ENCODE peak calls at places on chromosomes 13 and 19, in nine cellular contexts. One of them, this sample, is unnamed.
A peak's percentile ranks its signal among the peaks of the same experiment; 100 is the strongest.

GRCh38 chr19:52991021-52991420 is 22.7 kb upstream of the ERVV-1 start:
- DNase-seq in Caco-2: no peak
- DNase-seq in Calu3: no peak
- DNase-seq in glutamatergic neuron: no peak
- DNase-seq in CD4-positive, CD25-positive, alpha-beta regulatory T cell: no peak
- DNase-seq in endothelial cell: no peak
- DNase-seq in activated naive CD4-positive, alpha-beta T cell treated with anti-CD3 and anti-CD28 coated beads, Interleukin-2, amount 50 U/mL, for 72 hours: no peak
- DNase-seq in stimulated activated CD8-positive, alpha-beta memory T cell treated with anti-CD3 and anti-CD28 coated beads, Interleukin-12 subunit alpha, Interleukin-12 subunit beta, amount 100 ng/mL, for 1 hour: no peak
- DNase-seq in BJ: no peak
- DNase-seq in this sample: no peak

GRCh38 chr19:33348301-33349010 is 25.1 kb upstream of the CEBPG start:
- DNase-seq in Caco-2: no peak
- DNase-seq in Calu3: no peak
- DNase-seq in glutamatergic neuron: no peak
- DNase-seq in CD4-positive, CD25-positive, alpha-beta regulatory T cell: no peak
- DNase-seq in endothelial cell: no peak
- DNase-seq in activated naive CD4-positive, alpha-beta T cell treated with anti-CD3 and anti-CD28 coated beads, Interleukin-2, amount 50 U/mL, for 72 hours: no peak
- DNase-seq in stimulated activated CD8-positive, alpha-beta memory T cell treated with anti-CD3 and anti-CD28 coated beads, Interleukin-12 subunit alpha, Interleukin-12 subunit beta, amount 100 ng/mL, for 1 hour: no peak
- DNase-seq in BJ: no peak
- DNase-seq in this sample: no peak

GRCh38 chr13:96018135-96018534 is 35.1 kb downstream of the UGGT2 start:
- DNase-seq in Caco-2: no peak
- DNase-seq in Calu3: no peak
- DNase-seq in glutamatergic neuron: no peak
- DNase-seq in CD4-positive, CD25-positive, alpha-beta regulatory T cell: no peak
- DNase-seq in endothelial cell: no peak
- DNase-seq in activated naive CD4-positive, alpha-beta T cell treated with anti-CD3 and anti-CD28 coated beads, Interleukin-2, amount 50 U/mL, for 72 hours: no peak
- DNase-seq in stimulated activated CD8-positive, alpha-beta memory T cell treated with anti-CD3 and anti-CD28 coated beads, Interleukin-12 subunit alpha, Interleukin-12 subunit beta, amount 100 ng/mL, for 1 hour: no peak
- DNase-seq in BJ: no peak
- DNase-seq in this sample: no peak

GRCh38 chr13:114002771-114003321 is 29.0 kb upstream of the C13orf46 start:
- DNase-seq in Caco-2: no peak
- DNase-seq in Calu3: no peak
- DNase-seq in glutamatergic neuron: peak; percentile 14
- DNase-seq in CD4-positive, CD25-positive, alpha-beta regulatory T cell: no peak
- DNase-seq in endothelial cell: no peak
- DNase-seq in activated naive CD4-positive, alpha-beta T cell treated with anti-CD3 and anti-CD28 coated beads, Interleukin-2, amount 50 U/mL, for 72 hours: no peak
- DNase-seq in stimulated activated CD8-positive, alpha-beta memory T cell treated with anti-CD3 and anti-CD28 coated beads, Interleukin-12 subunit alpha, Interleukin-12 subunit beta, amount 100 ng/mL, for 1 hour: no peak
- DNase-seq in BJ: no peak
- DNase-seq in this sample: no peak

GRCh38 chr19:45168767-45169351 is 8.1 kb upstream of the NKPD1 start:
- DNase-seq in Caco-2: no peak
- DNase-seq in Calu3: no peak
- DNase-seq in glutamatergic neuron: no peak
- DNase-seq in CD4-positive, CD25-positive, alpha-beta regulatory T cell: no peak
- DNase-seq in endothelial cell: no peak
- DNase-seq in activated naive CD4-positive, alpha-beta T cell treated with anti-CD3 and anti-CD28 coated beads, Interleukin-2, amount 50 U/mL, for 72 hours: no peak
- DNase-seq in stimulated activated CD8-positive, alpha-beta memory T cell treated with anti-CD3 and anti-CD28 coated beads, Interleukin-12 subunit alpha, Interleukin-12 subunit beta, amount 100 ng/mL, for 1 hour: no peak
- DNase-seq in BJ: no peak
- DNase-seq in this sample: no peak

GRCh38 chr13:48954086-48954485 is 21.6 kb upstream of the FNDC3A start:
- DNase-seq in Caco-2: no peak
- DNase-seq in Calu3: no peak
- DNase-seq in glutamatergic neuron: no peak
- DNase-seq in CD4-positive, CD25-positive, alpha-beta regulatory T cell: no peak
- DNase-seq in endothelial cell: no peak
- DNase-seq in activated naive CD4-positive, alpha-beta T cell treated with anti-CD3 and anti-CD28 coated beads, Interleukin-2, amount 50 U/mL, for 72 hours: no peak
- DNase-seq in stimulated activated CD8-positive, alpha-beta memory T cell treated with anti-CD3 and anti-CD28 coated beads, Interleukin-12 subunit alpha, Interleukin-12 subunit beta, amount 100 ng/mL, for 1 hour: no peak
- DNase-seq in BJ: no peak
- DNase-seq in this sample: no peak

GRCh38 chr13:101150998-101151397 is 265.3 kb downstream of the NALCN start:
- DNase-seq in Caco-2: no peak
- DNase-seq in Calu3: no peak
- DNase-seq in glutamatergic neuron: no peak
- DNase-seq in CD4-positive, CD25-positive, alpha-beta regulatory T cell: no peak
- DNase-seq in endothelial cell: no peak
- DNase-seq in activated naive CD4-positive, alpha-beta T cell treated with anti-CD3 and anti-CD28 coated beads, Interleukin-2, amount 50 U/mL, for 72 hours: no peak
- DNase-seq in stimulated activated CD8-positive, alpha-beta memory T cell treated with anti-CD3 and anti-CD28 coated beads, Interleukin-12 subunit alpha, Interleukin-12 subunit beta, amount 100 ng/mL, for 1 hour: no peak
- DNase-seq in BJ: no peak
- DNase-seq in this sample: no peak

GRCh38 chr13:76048675-76049396 is 412.7 kb downstream of the LMO7 start:
- DNase-seq in Caco-2: no peak
- DNase-seq in Calu3: no peak
- DNase-seq in glutamatergic neuron: no peak
- DNase-seq in CD4-positive, CD25-positive, alpha-beta regulatory T cell: no peak
- DNase-seq in endothelial cell: no peak
- DNase-seq in activated naive CD4-positive, alpha-beta T cell treated with anti-CD3 and anti-CD28 coated beads, Interleukin-2, amount 50 U/mL, for 72 hours: no peak
- DNase-seq in stimulated activated CD8-positive, alpha-beta memory T cell treated with anti-CD3 and anti-CD28 coated beads, Interleukin-12 subunit alpha, Interleukin-12 subunit beta, amount 100 ng/mL, for 1 hour: no peak
- DNase-seq in BJ: no peak
- DNase-seq in this sample: no peak

GRCh38 chr19:10543420-10544241 is at the start of gene ATG4D:
- DNase-seq in Caco-2: peak; percentile 95
- DNase-seq in Calu3: peak; percentile 88
- DNase-seq in glutamatergic neuron: peak; percentile 89
- DNase-seq in CD4-positive, CD25-positive, alpha-beta regulatory T cell: peak; percentile 81
- DNase-seq in endothelial cell: peak; percentile 79
- DNase-seq in activated naive CD4-positive, alpha-beta T cell treated with anti-CD3 and anti-CD28 coated beads, Interleukin-2, amount 50 U/mL, for 72 hours: peak; percentile 81
- DNase-seq in stimulated activated CD8-positive, alpha-beta memory T cell treated with anti-CD3 and anti-CD28 coated beads, Interleukin-12 subunit alpha, Interleukin-12 subunit beta, amount 100 ng/mL, for 1 hour: peak; percentile 69
- DNase-seq in BJ: no peak
- DNase-seq in this sample: peak; percentile 66

GRCh38 chr13:113539822-113540221 is 44.7 kb upstream of the TFDP1 start:
- DNase-seq in Caco-2: peak; percentile 12
- DNase-seq in Calu3: no peak
- DNase-seq in glutamatergic neuron: no peak
- DNase-seq in CD4-positive, CD25-positive, alpha-beta regulatory T cell: no peak
- DNase-seq in endothelial cell: no peak
- DNase-seq in activated naive CD4-positive, alpha-beta T cell treated with anti-CD3 and anti-CD28 coated beads, Interleukin-2, amount 50 U/mL, for 72 hours: no peak
- DNase-seq in stimulated activated CD8-positive, alpha-beta memory T cell treated with anti-CD3 and anti-CD28 coated beads, Interleukin-12 subunit alpha, Interleukin-12 subunit beta, amount 100 ng/mL, for 1 hour: no peak
- DNase-seq in BJ: no peak
- DNase-seq in this sample: no peak

GRCh38 chr19:14059093-14059480 is 2.8 kb downstream of the PALM3 start:
- DNase-seq in Caco-2: no peak
- DNase-seq in Calu3: no peak
- DNase-seq in glutamatergic neuron: peak; percentile 48
- DNase-seq in CD4-positive, CD25-positive, alpha-beta regulatory T cell: peak; percentile 35
- DNase-seq in endothelial cell: peak; percentile 49
- DNase-seq in activated naive CD4-positive, alpha-beta T cell treated with anti-CD3 and anti-CD28 coated beads, Interleukin-2, amount 50 U/mL, for 72 hours: no peak
- DNase-seq in stimulated activated CD8-positive, alpha-beta memory T cell treated with anti-CD3 and anti-CD28 coated beads, Interleukin-12 subunit alpha, Interleukin-12 subunit beta, amount 100 ng/mL, for 1 hour: peak; percentile 41
- DNase-seq in BJ: no peak
- DNase-seq in this sample: peak; percentile 21

GRCh38 chr13:110396476-110396875 is 89.4 kb downstream of the COL4A2 start:
- DNase-seq in Caco-2: no peak
- DNase-seq in Calu3: no peak
- DNase-seq in glutamatergic neuron: no peak
- DNase-seq in CD4-positive, CD25-positive, alpha-beta regulatory T cell: no peak
- DNase-seq in endothelial cell: no peak
- DNase-seq in activated naive CD4-positive, alpha-beta T cell treated with anti-CD3 and anti-CD28 coated beads, Interleukin-2, amount 50 U/mL, for 72 hours: no peak
- DNase-seq in stimulated activated CD8-positive, alpha-beta memory T cell treated with anti-CD3 and anti-CD28 coated beads, Interleukin-12 subunit alpha, Interleukin-12 subunit beta, amount 100 ng/mL, for 1 hour: no peak
- DNase-seq in BJ: no peak
- DNase-seq in this sample: no peak

GRCh38 chr13:107234315-107234714 is 666.4 kb upstream of the ARGLU1 start:
- DNase-seq in Caco-2: no peak
- DNase-seq in Calu3: no peak
- DNase-seq in glutamatergic neuron: no peak
- DNase-seq in CD4-positive, CD25-positive, alpha-beta regulatory T cell: no peak
- DNase-seq in endothelial cell: no peak
- DNase-seq in activated naive CD4-positive, alpha-beta T cell treated with anti-CD3 and anti-CD28 coated beads, Interleukin-2, amount 50 U/mL, for 72 hours: no peak
- DNase-seq in stimulated activated CD8-positive, alpha-beta memory T cell treated with anti-CD3 and anti-CD28 coated beads, Interleukin-12 subunit alpha, Interleukin-12 subunit beta, amount 100 ng/mL, for 1 hour: no peak
- DNase-seq in BJ: no peak
- DNase-seq in this sample: no peak

GRCh38 chr19:16591803-16592556 is 19.8 kb upstream of the SLC35E1 start:
- DNase-seq in Caco-2: no peak
- DNase-seq in Calu3: no peak
- DNase-seq in glutamatergic neuron: no peak
- DNase-seq in CD4-positive, CD25-positive, alpha-beta regulatory T cell: no peak
- DNase-seq in endothelial cell: no peak
- DNase-seq in activated naive CD4-positive, alpha-beta T cell treated with anti-CD3 and anti-CD28 coated beads, Interleukin-2, amount 50 U/mL, for 72 hours: no peak
- DNase-seq in stimulated activated CD8-positive, alpha-beta memory T cell treated with anti-CD3 and anti-CD28 coated beads, Interleukin-12 subunit alpha, Interleukin-12 subunit beta, amount 100 ng/mL, for 1 hour: no peak
- DNase-seq in BJ: no peak
- DNase-seq in this sample: no peak

GRCh38 chr13:99721606-99722384 is 220.5 kb downstream of the TM9SF2 start:
- DNase-seq in Caco-2: no peak
- DNase-seq in Calu3: no peak
- DNase-seq in glutamatergic neuron: no peak
- DNase-seq in CD4-positive, CD25-positive, alpha-beta regulatory T cell: no peak
- DNase-seq in endothelial cell: no peak
- DNase-seq in activated naive CD4-positive, alpha-beta T cell treated with anti-CD3 and anti-CD28 coated beads, Interleukin-2, amount 50 U/mL, for 72 hours: no peak
- DNase-seq in stimulated activated CD8-positive, alpha-beta memory T cell treated with anti-CD3 and anti-CD28 coated beads, Interleukin-12 subunit alpha, Interleukin-12 subunit beta, amount 100 ng/mL, for 1 hour: no peak
- DNase-seq in BJ: no peak
- DNase-seq in this sample: no peak

GRCh38 chr19:37998801-37999308 is 91.8 kb downstream of the SIPA1L3 start:
- DNase-seq in Caco-2: no peak
- DNase-seq in Calu3: no peak
- DNase-seq in glutamatergic neuron: no peak
- DNase-seq in CD4-positive, CD25-positive, alpha-beta regulatory T cell: no peak
- DNase-seq in endothelial cell: no peak
- DNase-seq in activated naive CD4-positive, alpha-beta T cell treated with anti-CD3 and anti-CD28 coated beads, Interleukin-2, amount 50 U/mL, for 72 hours: no peak
- DNase-seq in stimulated activated CD8-positive, alpha-beta memory T cell treated with anti-CD3 and anti-CD28 coated beads, Interleukin-12 subunit alpha, Interleukin-12 subunit beta, amount 100 ng/mL, for 1 hour: no peak
- DNase-seq in BJ: no peak
- DNase-seq in this sample: no peak

GRCh38 chr13:41007359-41008118 is 11.6 kb downstream of the ELF1 start:
- DNase-seq in Caco-2: no peak
- DNase-seq in Calu3: no peak
- DNase-seq in glutamatergic neuron: no peak
- DNase-seq in CD4-positive, CD25-positive, alpha-beta regulatory T cell: no peak
- DNase-seq in endothelial cell: no peak
- DNase-seq in activated naive CD4-positive, alpha-beta T cell treated with anti-CD3 and anti-CD28 coated beads, Interleukin-2, amount 50 U/mL, for 72 hours: no peak
- DNase-seq in stimulated activated CD8-positive, alpha-beta memory T cell treated with anti-CD3 and anti-CD28 coated beads, Interleukin-12 subunit alpha, Interleukin-12 subunit beta, amount 100 ng/mL, for 1 hour: no peak
- DNase-seq in BJ: no peak
- DNase-seq in this sample: no peak

GRCh38 chr13:96075953-96076543 is 13.9 kb upstream of the HS6ST3 start:
- DNase-seq in Caco-2: no peak
- DNase-seq in Calu3: no peak
- DNase-seq in glutamatergic neuron: no peak
- DNase-seq in CD4-positive, CD25-positive, alpha-beta regulatory T cell: no peak
- DNase-seq in endothelial cell: no peak
- DNase-seq in activated naive CD4-positive, alpha-beta T cell treated with anti-CD3 and anti-CD28 coated beads, Interleukin-2, amount 50 U/mL, for 72 hours: no peak
- DNase-seq in stimulated activated CD8-positive, alpha-beta memory T cell treated with anti-CD3 and anti-CD28 coated beads, Interleukin-12 subunit alpha, Interleukin-12 subunit beta, amount 100 ng/mL, for 1 hour: no peak
- DNase-seq in BJ: no peak
- DNase-seq in this sample: no peak

GRCh38 chr13:36413161-36413560 is 19.1 kb upstream of the CCNA1 start:
- DNase-seq in Caco-2: no peak
- DNase-seq in Calu3: no peak
- DNase-seq in glutamatergic neuron: no peak
- DNase-seq in CD4-positive, CD25-positive, alpha-beta regulatory T cell: no peak
- DNase-seq in endothelial cell: no peak
- DNase-seq in activated naive CD4-positive, alpha-beta T cell treated with anti-CD3 and anti-CD28 coated beads, Interleukin-2, amount 50 U/mL, for 72 hours: no peak
- DNase-seq in stimulated activated CD8-positive, alpha-beta memory T cell treated with anti-CD3 and anti-CD28 coated beads, Interleukin-12 subunit alpha, Interleukin-12 subunit beta, amount 100 ng/mL, for 1 hour: no peak
- DNase-seq in BJ: no peak
- DNase-seq in this sample: no peak

GRCh38 chr19:15431396-15432017 is 12.7 kb upstream of the AKAP8L start:
- DNase-seq in Caco-2: no peak
- DNase-seq in Calu3: no peak
- DNase-seq in glutamatergic neuron: peak; percentile 45
- DNase-seq in CD4-positive, CD25-positive, alpha-beta regulatory T cell: no peak
- DNase-seq in endothelial cell: no peak
- DNase-seq in activated naive CD4-positive, alpha-beta T cell treated with anti-CD3 and anti-CD28 coated beads, Interleukin-2, amount 50 U/mL, for 72 hours: no peak
- DNase-seq in stimulated activated CD8-positive, alpha-beta memory T cell treated with anti-CD3 and anti-CD28 coated beads, Interleukin-12 subunit alpha, Interleukin-12 subunit beta, amount 100 ng/mL, for 1 hour: no peak
- DNase-seq in BJ: no peak
- DNase-seq in this sample: no peak

GRCh38 chr19:2186071-2186846 is 22.5 kb downstream of the DOT1L start:
- DNase-seq in Caco-2: no peak
- DNase-seq in Calu3: no peak
- DNase-seq in glutamatergic neuron: no peak
- DNase-seq in CD4-positive, CD25-positive, alpha-beta regulatory T cell: no peak
- DNase-seq in endothelial cell: no peak
- DNase-seq in activated naive CD4-positive, alpha-beta T cell treated with anti-CD3 and anti-CD28 coated beads, Interleukin-2, amount 50 U/mL, for 72 hours: no peak
- DNase-seq in stimulated activated CD8-positive, alpha-beta memory T cell treated with anti-CD3 and anti-CD28 coated beads, Interleukin-12 subunit alpha, Interleukin-12 subunit beta, amount 100 ng/mL, for 1 hour: no peak
- DNase-seq in BJ: peak; percentile 98
- DNase-seq in this sample: no peak

GRCh38 chr19:44113784-44114390 is 688 bp downstream of the ZNF225 start:
- DNase-seq in Caco-2: no peak
- DNase-seq in Calu3: peak; percentile 3
- DNase-seq in glutamatergic neuron: no peak
- DNase-seq in CD4-positive, CD25-positive, alpha-beta regulatory T cell: peak; percentile 20
- DNase-seq in endothelial cell: peak; percentile 13
- DNase-seq in activated naive CD4-positive, alpha-beta T cell treated with anti-CD3 and anti-CD28 coated beads, Interleukin-2, amount 50 U/mL, for 72 hours: no peak
- DNase-seq in stimulated activated CD8-positive, alpha-beta memory T cell treated with anti-CD3 and anti-CD28 coated beads, Interleukin-12 subunit alpha, Interleukin-12 subunit beta, amount 100 ng/mL, for 1 hour: no peak
- DNase-seq in BJ: no peak
- DNase-seq in this sample: no peak

GRCh38 chr13:113489549-113490495 is 689 bp downstream of the DCUN1D2 start:
- DNase-seq in Caco-2: no peak
- DNase-seq in Calu3: peak; percentile 1
- DNase-seq in glutamatergic neuron: peak; percentile 51
- DNase-seq in CD4-positive, CD25-positive, alpha-beta regulatory T cell: peak; percentile 49
- DNase-seq in endothelial cell: peak; percentile 44
- DNase-seq in activated naive CD4-positive, alpha-beta T cell treated with anti-CD3 and anti-CD28 coated beads, Interleukin-2, amount 50 U/mL, for 72 hours: peak; percentile 58
- DNase-seq in stimulated activated CD8-positive, alpha-beta memory T cell treated with anti-CD3 and anti-CD28 coated beads, Interleukin-12 subunit alpha, Interleukin-12 subunit beta, amount 100 ng/mL, for 1 hour: no peak
- DNase-seq in BJ: no peak
- DNase-seq in this sample: peak; percentile 12

GRCh38 chr13:107466326-107466725 is 749.0 kb downstream of the LIG4 start:
- DNase-seq in Caco-2: no peak
- DNase-seq in Calu3: peak; percentile 6
- DNase-seq in glutamatergic neuron: no peak
- DNase-seq in CD4-positive, CD25-positive, alpha-beta regulatory T cell: no peak
- DNase-seq in endothelial cell: no peak
- DNase-seq in activated naive CD4-positive, alpha-beta T cell treated with anti-CD3 and anti-CD28 coated beads, Interleukin-2, amount 50 U/mL, for 72 hours: no peak
- DNase-seq in stimulated activated CD8-positive, alpha-beta memory T cell treated with anti-CD3 and anti-CD28 coated beads, Interleukin-12 subunit alpha, Interleukin-12 subunit beta, amount 100 ng/mL, for 1 hour: no peak
- DNase-seq in BJ: no peak
- DNase-seq in this sample: no peak

GRCh38 chr19:45528744-45529453 is 21.6 kb downstream of the VASP start:
- DNase-seq in Caco-2: peak; percentile 92
- DNase-seq in Calu3: peak; percentile 51
- DNase-seq in glutamatergic neuron: peak; percentile 49
- DNase-seq in CD4-positive, CD25-positive, alpha-beta regulatory T cell: peak; percentile 20
- DNase-seq in endothelial cell: peak; percentile 34
- DNase-seq in activated naive CD4-positive, alpha-beta T cell treated with anti-CD3 and anti-CD28 coated beads, Interleukin-2, amount 50 U/mL, for 72 hours: no peak
- DNase-seq in stimulated activated CD8-positive, alpha-beta memory T cell treated with anti-CD3 and anti-CD28 coated beads, Interleukin-12 subunit alpha, Interleukin-12 subunit beta, amount 100 ng/mL, for 1 hour: no peak
- DNase-seq in BJ: no peak
- DNase-seq in this sample: no peak

GRCh38 chr13:33935969-33936368 is 118.0 kb downstream of the RFC3 start:
- DNase-seq in Caco-2: no peak
- DNase-seq in Calu3: no peak
- DNase-seq in glutamatergic neuron: no peak
- DNase-seq in CD4-positive, CD25-positive, alpha-beta regulatory T cell: no peak
- DNase-seq in endothelial cell: no peak
- DNase-seq in activated naive CD4-positive, alpha-beta T cell treated with anti-CD3 and anti-CD28 coated beads, Interleukin-2, amount 50 U/mL, for 72 hours: no peak
- DNase-seq in stimulated activated CD8-positive, alpha-beta memory T cell treated with anti-CD3 and anti-CD28 coated beads, Interleukin-12 subunit alpha, Interleukin-12 subunit beta, amount 100 ng/mL, for 1 hour: no peak
- DNase-seq in BJ: no peak
- DNase-seq in this sample: no peak

GRCh38 chr13:34179481-34179880 is 361.5 kb downstream of the RFC3 start:
- DNase-seq in Caco-2: no peak
- DNase-seq in Calu3: no peak
- DNase-seq in glutamatergic neuron: no peak
- DNase-seq in CD4-positive, CD25-positive, alpha-beta regulatory T cell: no peak
- DNase-seq in endothelial cell: no peak
- DNase-seq in activated naive CD4-positive, alpha-beta T cell treated with anti-CD3 and anti-CD28 coated beads, Interleukin-2, amount 50 U/mL, for 72 hours: no peak
- DNase-seq in stimulated activated CD8-positive, alpha-beta memory T cell treated with anti-CD3 and anti-CD28 coated beads, Interleukin-12 subunit alpha, Interleukin-12 subunit beta, amount 100 ng/mL, for 1 hour: no peak
- DNase-seq in BJ: no peak
- DNase-seq in this sample: no peak

GRCh38 chr19:19510432-19510831 is 4.9 kb downstream of the TSSK6 start:
- DNase-seq in Caco-2: no peak
- DNase-seq in Calu3: no peak
- DNase-seq in glutamatergic neuron: no peak
- DNase-seq in CD4-positive, CD25-positive, alpha-beta regulatory T cell: no peak
- DNase-seq in endothelial cell: no peak
- DNase-seq in activated naive CD4-positive, alpha-beta T cell treated with anti-CD3 and anti-CD28 coated beads, Interleukin-2, amount 50 U/mL, for 72 hours: no peak
- DNase-seq in stimulated activated CD8-positive, alpha-beta memory T cell treated with anti-CD3 and anti-CD28 coated beads, Interleukin-12 subunit alpha, Interleukin-12 subunit beta, amount 100 ng/mL, for 1 hour: no peak
- DNase-seq in BJ: no peak
- DNase-seq in this sample: no peak

GRCh38 chr19:39410620-39411005 is 1.9 kb upstream of the PLEKHG2 start:
- DNase-seq in Caco-2: no peak
- DNase-seq in Calu3: no peak
- DNase-seq in glutamatergic neuron: no peak
- DNase-seq in CD4-positive, CD25-positive, alpha-beta regulatory T cell: no peak
- DNase-seq in endothelial cell: no peak
- DNase-seq in activated naive CD4-positive, alpha-beta T cell treated with anti-CD3 and anti-CD28 coated beads, Interleukin-2, amount 50 U/mL, for 72 hours: no peak
- DNase-seq in stimulated activated CD8-positive, alpha-beta memory T cell treated with anti-CD3 and anti-CD28 coated beads, Interleukin-12 subunit alpha, Interleukin-12 subunit beta, amount 100 ng/mL, for 1 hour: no peak
- DNase-seq in BJ: no peak
- DNase-seq in this sample: no peak

GRCh38 chr19:18594824-18595373 is 6.3 kb downstream of the REX1BD start:
- DNase-seq in Caco-2: no peak
- DNase-seq in Calu3: no peak
- DNase-seq in glutamatergic neuron: no peak
- DNase-seq in CD4-positive, CD25-positive, alpha-beta regulatory T cell: no peak
- DNase-seq in endothelial cell: no peak
- DNase-seq in activated naive CD4-positive, alpha-beta T cell treated with anti-CD3 and anti-CD28 coated beads, Interleukin-2, amount 50 U/mL, for 72 hours: no peak
- DNase-seq in stimulated activated CD8-positive, alpha-beta memory T cell treated with anti-CD3 and anti-CD28 coated beads, Interleukin-12 subunit alpha, Interleukin-12 subunit beta, amount 100 ng/mL, for 1 hour: no peak
- DNase-seq in BJ: no peak
- DNase-seq in this sample: no peak

GRCh38 chr19:32611161-32611560 is 30.2 kb downstream of the PDCD5 start:
- DNase-seq in Caco-2: peak; percentile 6
- DNase-seq in Calu3: no peak
- DNase-seq in glutamatergic neuron: no peak
- DNase-seq in CD4-positive, CD25-positive, alpha-beta regulatory T cell: no peak
- DNase-seq in endothelial cell: no peak
- DNase-seq in activated naive CD4-positive, alpha-beta T cell treated with anti-CD3 and anti-CD28 coated beads, Interleukin-2, amount 50 U/mL, for 72 hours: no peak
- DNase-seq in stimulated activated CD8-positive, alpha-beta memory T cell treated with anti-CD3 and anti-CD28 coated beads, Interleukin-12 subunit alpha, Interleukin-12 subunit beta, amount 100 ng/mL, for 1 hour: no peak
- DNase-seq in BJ: no peak
- DNase-seq in this sample: no peak